ENCODE peak calls at places on chromosome 18, in eight cellular contexts. Y, H, T, Q, Z, V, U and K are unnamed samples.

GRCh38 chr18:66872277-66872676 is 268.4 kb upstream of the CDH19 start:
- DNase-seq in Q (no peak), Y (no peak), Z (no peak), T (no peak), V (no peak), H (peak; percentile 11), U (no peak), K (no peak)

GRCh38 chr18:57794951-57795728 is 8.0 kb downstream of the ATP8B1 start:
- DNase-seq in Q (no peak), T (no peak), Z (no peak), U (no peak), Y (no peak), V (no peak), H (no peak), K (no peak)

GRCh38 chr18:43970656-43971055 is 693.4 kb upstream of the SYT4 start:
- DNase-seq in H (no peak), Y (no peak), V (no peak), T (no peak), U (no peak), Q (no peak), Z (no peak), K (no peak)

GRCh38 chr18:37985126-37985525 is 419.5 kb upstream of the CELF4 start:
- DNase-seq in H (no peak), T (no peak), Z (peak; percentile 50), U (no peak), Y (no peak), Q (no peak), V (no peak), K (no peak)

GRCh38 chr18:57819671-57820460 is 16.8 kb upstream of the ATP8B1 start:
- DNase-seq in Y (peak; percentile 94), U (peak; percentile 71), T (no peak), H (peak; percentile 84), Z (no peak), V (no peak), Q (peak; percentile 48), K (no peak)

GRCh38 chr18:49562481-49563129 is 748 bp downstream of the LIPG start:
- DNase-seq in Y (no peak), H (peak; percentile 43), Q (no peak), Z (no peak), U (no peak), T (peak; percentile 53), V (no peak), K (no peak)

GRCh38 chr18:48910972-48911545 is 39.7 kb downstream of the SMAD7 start:
- DNase-seq in U (no peak), T (no peak), H (no peak), Y (no peak), Z (no peak), Q (no peak), V (no peak), K (peak; percentile 53)

GRCh38 chr18:12031836-12032235 is 50.5 kb downstream of the IMPA2 start:
- DNase-seq in U (no peak), Y (peak; percentile 50), H (no peak), V (no peak), Z (no peak), Q (no peak), T (no peak), K (no peak)

GRCh38 chr18:55381277-55381676 is 206.7 kb downstream of the TCF4 start:
- DNase-seq in H (no peak), Z (no peak), Q (no peak), U (no peak), Y (no peak), V (no peak), T (no peak), K (no peak)

GRCh38 chr18:74498712-74499629 is 2.8 kb downstream of the CNDP2 start:
- DNase-seq in T (peak; percentile 82), Z (no peak), V (peak; percentile 59), U (no peak), H (no peak), Y (peak; percentile 70), Q (no peak), K (no peak)

GRCh38 chr18:2994603-2995432 is 18.1 kb downstream of the LPIN2 start:
- DNase-seq in H (no peak), Z (no peak), U (no peak), V (peak; percentile 57), T (no peak), Q (no peak), Y (peak; percentile 44), K (no peak)

GRCh38 chr18:8662574-8663255 is 42.6 kb upstream of the MTCL1 start:
- DNase-seq in T (no peak), U (no peak), V (no peak), Q (no peak), Z (no peak), H (no peak), Y (no peak), K (no peak)

GRCh38 chr18:48729421-48729820 is 190.6 kb downstream of the CTIF start:
- DNase-seq in V (no peak), U (no peak), H (no peak), Y (no peak), Z (no peak), Q (no peak), T (no peak), K (no peak)

GRCh38 chr18:46051731-46052461 is 20.2 kb downstream of the PSTPIP2 start:
- DNase-seq in U (peak; percentile 98), V (no peak), H (peak; percentile 78), Z (no peak), Y (peak; percentile 34), T (no peak), Q (no peak), K (no peak)

GRCh38 chr18:75003764-75004690 is 204.9 kb downstream of the PTGR3 start:
- DNase-seq in V (no peak), Q (no peak), H (no peak), T (no peak), Y (no peak), U (no peak), Z (peak; percentile 24), K (no peak)

GRCh38 chr18:47549141-47549540 is 297.7 kb upstream of the SKOR2 start:
- DNase-seq in Q (no peak), H (no peak), T (no peak), U (no peak), Y (no peak), V (no peak), Z (no peak), K (no peak)

GRCh38 chr18:47550611-47551010 is 299.2 kb upstream of the SKOR2 start:
- DNase-seq in Z (no peak), Y (no peak), Q (no peak), T (no peak), U (no peak), V (no peak), H (no peak), K (no peak)

GRCh38 chr18:47547539-47548202 is 296.2 kb upstream of the SKOR2 start:
- DNase-seq in U (no peak), H (no peak), Q (no peak), V (no peak), Y (no peak), Z (no peak), T (no peak), K (no peak)

GRCh38 chr18:47545613-47546012 is 294.2 kb upstream of the SKOR2 start:
- DNase-seq in Y (no peak), Q (no peak), H (no peak), V (no peak), Z (no peak), T (no peak), U (peak; percentile 14), K (no peak)
- TF ChIP-seq CTCF in Y (no peak), Q (no peak), H (no peak), V (no peak), Z (no peak), T (no peak), U (peak; percentile 11), K (no peak)

DNA sequence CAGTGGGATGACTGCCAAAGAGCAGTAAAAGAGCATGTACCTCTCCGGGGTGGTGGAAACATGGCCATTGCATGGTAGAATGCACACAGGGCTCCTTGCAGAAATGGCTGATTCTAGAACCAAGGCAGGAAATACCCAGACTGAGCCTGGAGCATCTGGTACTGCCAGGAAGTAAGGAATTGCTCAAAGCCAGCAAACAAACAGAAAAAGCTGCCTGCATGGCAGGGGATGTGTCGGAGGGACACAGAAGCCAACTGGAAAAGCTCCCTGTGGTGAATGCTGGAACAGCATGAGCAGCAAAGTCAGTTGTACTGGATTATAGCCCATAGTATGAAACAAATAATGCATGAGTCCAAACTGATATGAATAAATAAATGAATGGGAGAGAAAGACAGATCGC is 78.0 kb upstream of the NFATC1 start:
- DNase-seq in T (no peak), Z (no peak), U (no peak), H (no peak), Q (no peak), Y (no peak), V (no peak), K (no peak)
- TF ChIP-seq CTCF in T (no peak), Z (peak; percentile 44), U (no peak), H (no peak), Q (no peak), Y (no peak), V (no peak), K (no peak)

GRCh38 chr18:36702398-36703010 is 126.3 kb downstream of the TPGS2 start:
- DNase-seq in H (no peak), V (no peak), U (no peak), Y (no peak), T (no peak), Z (no peak), Q (no peak), K (no peak)

GRCh38 chr18:36709315-36709714 is 119.5 kb downstream of the TPGS2 start:
- DNase-seq in U (no peak), Q (no peak), H (no peak), V (no peak), T (no peak), Z (no peak), Y (no peak), K (no peak)

GRCh38 chr18:36704656-36705055 is 124.1 kb downstream of the TPGS2 start:
- DNase-seq in H (no peak), U (no peak), T (no peak), V (no peak), Z (no peak), Y (no peak), Q (no peak), K (no peak)

GRCh38 chr18:36708366-36708765 is 120.4 kb downstream of the TPGS2 start:
- DNase-seq in Y (no peak), T (no peak), U (no peak), H (no peak), Z (no peak), V (no peak), Q (no peak), K (no peak)

DNA sequence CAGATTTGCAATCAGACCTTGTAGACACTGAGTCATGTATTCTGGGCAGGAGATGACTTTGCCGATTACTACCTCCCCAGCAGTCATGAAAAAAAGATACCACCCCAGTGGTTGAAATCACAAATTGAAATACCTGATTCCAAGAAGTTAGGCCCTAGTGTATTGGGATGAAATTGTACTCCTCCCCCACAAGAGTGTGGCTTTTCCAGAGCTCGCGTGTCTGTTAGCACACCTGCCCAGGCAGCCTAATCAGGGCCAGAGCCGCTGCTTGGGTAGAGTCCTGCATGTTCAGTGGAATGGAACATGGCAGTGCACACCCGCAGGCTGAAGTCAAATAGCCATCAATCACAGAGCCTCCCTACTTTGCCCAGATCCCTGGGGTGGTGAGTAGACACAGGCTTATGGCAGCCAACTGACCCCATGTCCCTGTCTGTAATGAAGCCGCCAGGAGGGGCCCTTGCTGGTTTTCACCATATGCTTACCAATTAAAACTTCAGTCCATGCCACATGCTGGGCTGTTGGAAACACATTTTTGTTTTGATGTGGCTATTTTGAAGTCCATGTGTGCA is 122.4 kb downstream of the TPGS2 start:
- DNase-seq in H (no peak), U (no peak), V (no peak), Y (no peak), Q (no peak), T (no peak), Z (no peak), K (no peak)
- TF ChIP-seq CTCF in H (no peak), U (no peak), V (no peak), Y (no peak), Q (no peak), T (no peak), Z (no peak), K (no peak)

GRCh38 chr18:62450546-62451395 is 72.1 kb upstream of the ZCCHC2 start:
- DNase-seq in V (no peak), T (no peak), Y (peak; percentile 91), Z (peak; percentile 72), H (peak; percentile 50), U (peak; percentile 63), Q (peak; percentile 77), K (no peak)
- TF ChIP-seq CTCF in V (no peak), T (no peak), Y (no peak), Z (no peak), H (no peak), U (no peak), Q (no peak), K (no peak)